ENCODE peak calls at places on chromosomes 5 and 9, in nine cellular contexts. One of them, this sample, is unnamed.

GRCh38 chr5:132814441-132815294 is 1.6 kb downstream of the SOWAHA start:
- DNase-seq in pancreas: peak
- DNase-seq in sigmoid colon: no peak
- DNase-seq in SK-N-SH: no peak
- DNase-seq in natural killer cell: no peak
- DNase-seq in BJ: no peak
- DNase-seq in PC-3: no peak
- DNase-seq in cardiac fibroblast: no peak
- DNase-seq in fibroblast of pulmonary artery: no peak
- DNase-seq in this sample: no peak

GRCh38 chr9:38392235-38393127 is at the start of gene ALDH1B1:
- DNase-seq in pancreas: peak
- DNase-seq in SK-N-SH: peak
- DNase-seq in cardiac fibroblast: peak
- DNase-seq in BJ: peak
- DNase-seq in PC-3: peak
- DNase-seq in natural killer cell: peak
- DNase-seq in sigmoid colon: peak
- DNase-seq in fibroblast of pulmonary artery: peak
- DNase-seq in this sample: peak

GRCh38 chr5:77852514-77853352 is 76.6 kb upstream of the TBCA start:
- DNase-seq in SK-N-SH: peak
- DNase-seq in fibroblast of pulmonary artery: peak
- DNase-seq in natural killer cell: no peak
- DNase-seq in cardiac fibroblast: peak
- DNase-seq in BJ: peak
- DNase-seq in sigmoid colon: peak
- DNase-seq in PC-3: no peak
- DNase-seq in pancreas: peak
- DNase-seq in this sample: no peak

GRCh38 chr9:8255852-8256251 is 456.3 kb upstream of the DMAC1 start:
- DNase-seq in fibroblast of pulmonary artery: no peak
- DNase-seq in SK-N-SH: no peak
- DNase-seq in BJ: no peak
- DNase-seq in cardiac fibroblast: no peak
- DNase-seq in sigmoid colon: no peak
- DNase-seq in PC-3: no peak
- DNase-seq in natural killer cell: no peak
- DNase-seq in pancreas: no peak
- DNase-seq in this sample: no peak

GRCh38 chr9:134643306-134643705 is 1.7 kb downstream of the COL5A1 start:
- DNase-seq in fibroblast of pulmonary artery: peak
- DNase-seq in natural killer cell: no peak
- DNase-seq in PC-3: peak
- DNase-seq in SK-N-SH: peak
- DNase-seq in BJ: no peak
- DNase-seq in pancreas: no peak
- DNase-seq in sigmoid colon: no peak
- DNase-seq in cardiac fibroblast: peak
- DNase-seq in this sample: peak

GRCh38 chr5:3365501-3366215 is 230.0 kb upstream of the IRX1 start:
- DNase-seq in BJ: no peak
- DNase-seq in SK-N-SH: no peak
- DNase-seq in PC-3: no peak
- DNase-seq in cardiac fibroblast: no peak
- DNase-seq in fibroblast of pulmonary artery: no peak
- DNase-seq in sigmoid colon: no peak
- DNase-seq in natural killer cell: no peak
- DNase-seq in pancreas: no peak
- DNase-seq in this sample: no peak

GRCh38 chr9:132037470-132037869 is 42.2 kb downstream of the MED27 start:
- DNase-seq in cardiac fibroblast: no peak
- DNase-seq in sigmoid colon: no peak
- DNase-seq in SK-N-SH: no peak
- DNase-seq in pancreas: no peak
- DNase-seq in PC-3: no peak
- DNase-seq in BJ: no peak
- DNase-seq in natural killer cell: no peak
- DNase-seq in fibroblast of pulmonary artery: no peak
- DNase-seq in this sample: no peak

GRCh38 chr5:95631991-95632675 is 12.2 kb downstream of the GPR150 start:
- DNase-seq in sigmoid colon: no peak
- DNase-seq in fibroblast of pulmonary artery: peak
- DNase-seq in BJ: no peak
- DNase-seq in cardiac fibroblast: peak
- DNase-seq in PC-3: peak
- DNase-seq in natural killer cell: peak
- DNase-seq in SK-N-SH: no peak
- DNase-seq in pancreas: no peak
- DNase-seq in this sample: peak

GRCh38 chr9:99221623-99222415 is at the start of the genes ALG2 and SEC61B:
- DNase-seq in BJ: peak
- DNase-seq in cardiac fibroblast: peak
- DNase-seq in SK-N-SH: peak
- DNase-seq in PC-3: peak
- DNase-seq in natural killer cell: peak
- DNase-seq in fibroblast of pulmonary artery: peak
- DNase-seq in pancreas: peak
- DNase-seq in sigmoid colon: peak
- DNase-seq in this sample: peak

GRCh38 chr9:90942555-90942954 is 140.9 kb downstream of the SYK start:
- DNase-seq in PC-3: no peak
- DNase-seq in sigmoid colon: no peak
- DNase-seq in natural killer cell: no peak
- DNase-seq in fibroblast of pulmonary artery: no peak
- DNase-seq in cardiac fibroblast: no peak
- DNase-seq in pancreas: no peak
- DNase-seq in SK-N-SH: no peak
- DNase-seq in BJ: no peak
- DNase-seq in this sample: peak

GRCh38 chr9:27529316-27530278 is at the start of gene MOB3B:
- DNase-seq in PC-3: peak
- DNase-seq in natural killer cell: peak
- DNase-seq in BJ: no peak
- DNase-seq in fibroblast of pulmonary artery: peak
- DNase-seq in pancreas: peak
- DNase-seq in sigmoid colon: peak
- DNase-seq in SK-N-SH: peak
- DNase-seq in cardiac fibroblast: peak
- DNase-seq in this sample: peak

GRCh38 chr5:101977729-101978345 is 318.2 kb downstream of the SLCO4C1 start:
- DNase-seq in cardiac fibroblast: peak
- DNase-seq in fibroblast of pulmonary artery: peak
- DNase-seq in natural killer cell: no peak
- DNase-seq in sigmoid colon: no peak
- DNase-seq in SK-N-SH: peak
- DNase-seq in BJ: no peak
- DNase-seq in pancreas: no peak
- DNase-seq in PC-3: peak
- DNase-seq in this sample: peak

GRCh38 chr5:79561525-79561893 is 47.6 kb upstream of the HOMER1 start:
- DNase-seq in pancreas: no peak
- DNase-seq in natural killer cell: peak
- DNase-seq in fibroblast of pulmonary artery: no peak
- DNase-seq in BJ: no peak
- DNase-seq in cardiac fibroblast: no peak
- DNase-seq in PC-3: no peak
- DNase-seq in SK-N-SH: no peak
- DNase-seq in sigmoid colon: no peak
- DNase-seq in this sample: no peak

GRCh38 chr9:129496187-129497063 is 124.5 kb downstream of the C9orf50 start:
- DNase-seq in BJ: peak
- DNase-seq in natural killer cell: peak
- DNase-seq in PC-3: peak
- DNase-seq in SK-N-SH: peak
- DNase-seq in fibroblast of pulmonary artery: peak
- DNase-seq in pancreas: peak
- DNase-seq in cardiac fibroblast: peak
- DNase-seq in sigmoid colon: peak
- DNase-seq in this sample: peak

GRCh38 chr5:107058239-107058638 is 612.5 kb downstream of the EFNA5 start:
- DNase-seq in PC-3: no peak
- DNase-seq in natural killer cell: no peak
- DNase-seq in SK-N-SH: no peak
- DNase-seq in BJ: no peak
- DNase-seq in fibroblast of pulmonary artery: no peak
- DNase-seq in sigmoid colon: no peak
- DNase-seq in cardiac fibroblast: peak
- DNase-seq in pancreas: no peak
- DNase-seq in this sample: peak

GRCh38 chr9:124045076-124045829 is 33.7 kb downstream of the LHX2 start:
- DNase-seq in cardiac fibroblast: peak
- DNase-seq in PC-3: no peak
- DNase-seq in SK-N-SH: peak
- DNase-seq in BJ: no peak
- DNase-seq in sigmoid colon: peak
- DNase-seq in fibroblast of pulmonary artery: peak
- DNase-seq in pancreas: peak
- DNase-seq in natural killer cell: no peak
- DNase-seq in this sample: peak

GRCh38 chr5:1243487-1244152 is 18.4 kb downstream of the SLC6A18 start:
- DNase-seq in sigmoid colon: no peak
- DNase-seq in natural killer cell: no peak
- DNase-seq in BJ: no peak
- DNase-seq in fibroblast of pulmonary artery: no peak
- DNase-seq in PC-3: no peak
- DNase-seq in SK-N-SH: no peak
- DNase-seq in cardiac fibroblast: no peak
- DNase-seq in pancreas: peak
- DNase-seq in this sample: no peak

GRCh38 chr5:1245901-1246576 is 20.9 kb downstream of the SLC6A18 start:
- DNase-seq in sigmoid colon: no peak
- DNase-seq in BJ: no peak
- DNase-seq in pancreas: peak
- DNase-seq in cardiac fibroblast: no peak
- DNase-seq in PC-3: no peak
- DNase-seq in SK-N-SH: peak
- DNase-seq in natural killer cell: no peak
- DNase-seq in fibroblast of pulmonary artery: no peak
- DNase-seq in this sample: no peak

GRCh38 chr5:1246711-1247431 is 21.7 kb downstream of the SLC6A18 start:
- DNase-seq in pancreas: peak
- DNase-seq in natural killer cell: no peak
- DNase-seq in SK-N-SH: peak
- DNase-seq in PC-3: peak
- DNase-seq in cardiac fibroblast: peak
- DNase-seq in fibroblast of pulmonary artery: peak
- DNase-seq in sigmoid colon: no peak
- DNase-seq in BJ: no peak
- DNase-seq in this sample: peak

GRCh38 chr5:1244255-1244654 is 19.1 kb downstream of the SLC6A18 start:
- DNase-seq in PC-3: no peak
- DNase-seq in BJ: no peak
- DNase-seq in cardiac fibroblast: no peak
- DNase-seq in pancreas: peak
- DNase-seq in SK-N-SH: no peak
- DNase-seq in sigmoid colon: no peak
- DNase-seq in fibroblast of pulmonary artery: no peak
- DNase-seq in natural killer cell: no peak
- DNase-seq in this sample: no peak

GRCh38 chr5:1244976-1245375 is 19.8 kb downstream of the SLC6A18 start:
- DNase-seq in pancreas: peak
- DNase-seq in fibroblast of pulmonary artery: no peak
- DNase-seq in BJ: no peak
- DNase-seq in PC-3: peak
- DNase-seq in natural killer cell: no peak
- DNase-seq in sigmoid colon: no peak
- DNase-seq in SK-N-SH: peak
- DNase-seq in cardiac fibroblast: no peak
- DNase-seq in this sample: no peak
- TF ChIP-seq CTCF in pancreas: no peak
- TF ChIP-seq CTCF in fibroblast of pulmonary artery: no peak
- TF ChIP-seq CTCF in BJ: no peak
- TF ChIP-seq CTCF in PC-3: peak
- TF ChIP-seq CTCF in natural killer cell: no peak
- TF ChIP-seq CTCF in sigmoid colon: no peak
- TF ChIP-seq CTCF in SK-N-SH: no peak
- TF ChIP-seq CTCF in cardiac fibroblast: no peak
- TF ChIP-seq CTCF in this sample: no peak

DNA sequence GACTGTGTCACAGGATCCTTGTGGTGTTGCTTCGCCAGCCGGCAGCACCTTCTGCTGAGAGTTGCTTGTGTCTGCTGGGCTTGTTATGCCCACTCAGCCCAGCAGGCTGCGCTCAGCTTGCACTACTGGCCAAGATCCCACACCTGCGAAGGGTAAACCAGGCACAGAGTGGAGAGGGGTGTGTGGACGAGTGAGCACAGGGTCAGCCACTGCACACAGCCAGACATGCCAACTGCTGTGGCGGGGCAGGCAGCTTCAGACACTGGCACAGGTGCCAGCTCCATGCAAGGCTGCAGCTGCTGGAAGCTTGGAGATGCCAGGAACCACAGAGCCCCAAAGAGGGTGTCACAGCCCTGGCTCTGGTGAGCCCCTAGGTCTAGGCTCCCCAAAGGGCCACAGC is 273.6 kb downstream of the CETN3 start:
- DNase-seq in pancreas: peak
- DNase-seq in sigmoid colon: no peak
- DNase-seq in fibroblast of pulmonary artery: no peak
- DNase-seq in BJ: no peak
- DNase-seq in PC-3: peak
- DNase-seq in SK-N-SH: no peak
- DNase-seq in natural killer cell: no peak
- DNase-seq in cardiac fibroblast: no peak
- DNase-seq in this sample: no peak
- TF ChIP-seq CTCF in pancreas: no peak
- TF ChIP-seq CTCF in sigmoid colon: no peak
- TF ChIP-seq CTCF in fibroblast of pulmonary artery: peak
- TF ChIP-seq CTCF in BJ: no peak
- TF ChIP-seq CTCF in PC-3: peak
- TF ChIP-seq CTCF in SK-N-SH: no peak
- TF ChIP-seq CTCF in natural killer cell: no peak
- TF ChIP-seq CTCF in cardiac fibroblast: no peak
- TF ChIP-seq CTCF in this sample: no peak

GRCh38 chr5:108481355-108481931 is 99.5 kb upstream of the FBXL17 start:
- DNase-seq in SK-N-SH: peak
- DNase-seq in cardiac fibroblast: peak
- DNase-seq in fibroblast of pulmonary artery: peak
- DNase-seq in pancreas: no peak
- DNase-seq in natural killer cell: no peak
- DNase-seq in sigmoid colon: no peak
- DNase-seq in PC-3: peak
- DNase-seq in BJ: no peak
- DNase-seq in this sample: peak
- TF ChIP-seq CTCF in SK-N-SH: peak
- TF ChIP-seq CTCF in cardiac fibroblast: peak
- TF ChIP-seq CTCF in fibroblast of pulmonary artery: peak
- TF ChIP-seq CTCF in pancreas: no peak
- TF ChIP-seq CTCF in natural killer cell: no peak
- TF ChIP-seq CTCF in sigmoid colon: peak
- TF ChIP-seq CTCF in PC-3: peak
- TF ChIP-seq CTCF in BJ: peak
- TF ChIP-seq CTCF in this sample: peak

GRCh38 chr5:134835623-134836022 is 10.1 kb upstream of the C5orf24 start:
- DNase-seq in natural killer cell: no peak
- DNase-seq in pancreas: no peak
- DNase-seq in SK-N-SH: no peak
- DNase-seq in cardiac fibroblast: no peak
- DNase-seq in fibroblast of pulmonary artery: no peak
- DNase-seq in BJ: no peak
- DNase-seq in sigmoid colon: no peak
- DNase-seq in PC-3: no peak
- DNase-seq in this sample: no peak
- TF ChIP-seq CTCF in natural killer cell: no peak
- TF ChIP-seq CTCF in pancreas: no peak
- TF ChIP-seq CTCF in SK-N-SH: no peak
- TF ChIP-seq CTCF in cardiac fibroblast: no peak
- TF ChIP-seq CTCF in fibroblast of pulmonary artery: no peak
- TF ChIP-seq CTCF in BJ: no peak
- TF ChIP-seq CTCF in sigmoid colon: no peak
- TF ChIP-seq CTCF in PC-3: no peak
- TF ChIP-seq CTCF in this sample: no peak